ENCODE peak calls at places on chromosomes 6 and 20, in ten cellular contexts. Y is stomach, N is IMR-90, O is Panc1, R is prostate gland, V is left ventricle myocardium inferior, U is right lobe of liver, P is WERI-Rb-1, W is breast epithelium, E is upper lobe of right lung. A is an unnamed sample. For H3K27me3, the result is how much of the 10 kb centered on the place peaks cover.

GRCh38 chr6:104409913-104410312 is 449.8 kb downstream of the HACE1 start:
- DNase-seq in Y (no peak), N (no peak), O (no peak), R (no peak), V (no peak), U (no peak), P (no peak), W (no peak), E (no peak), A (no peak)

GRCh38 chr6:138588805-138589434 is 89.6 kb upstream of the NHSL1 start:
- DNase-seq in Y (peak), N (peak), O (peak), R (peak), V (peak), U (no peak), P (peak), W (peak), E (no peak), A (no peak)

GRCh38 chr6:34462561-34462971 is 3.3 kb upstream of the PACSIN1 start:
- DNase-seq in Y (peak), N (no peak), O (no peak), R (peak), V (peak), U (peak), P (peak), W (no peak), E (no peak), A (no peak)

GRCh38 chr6:160170018-160170680 is 48.5 kb downstream of the SLC22A1 start:
- DNase-seq in Y (no peak), N (no peak), O (no peak), R (no peak), V (no peak), U (no peak), P (no peak), W (no peak), E (no peak), A (no peak)

GRCh38 chr20:38799248-38799647 is 6.2 kb upstream of the PPP1R16B start:
- DNase-seq in Y (no peak), N (no peak), O (no peak), R (no peak), V (no peak), U (no peak), P (no peak), W (no peak), E (no peak), A (no peak)

GRCh38 chr20:38447931-38448675 is 13.0 kb upstream of the SNHG17 start:
- DNase-seq in Y (no peak), N (no peak), O (no peak), R (no peak), V (no peak), U (peak), P (no peak), W (no peak), E (no peak), A (no peak)

GRCh38 chr6:27617046-27617687 is 144.3 kb upstream of the ZNF184 start:
- DNase-seq in Y (no peak), N (no peak), O (no peak), R (no peak), V (no peak), U (no peak), P (no peak), W (no peak), E (no peak), A (no peak)

GRCh38 chr20:3218307-3218988 is 9.2 kb downstream of the ITPA start:
- DNase-seq in Y (peak), N (no peak), O (no peak), R (peak), V (peak), U (peak), P (peak), W (peak), E (peak), A (no peak)

GRCh38 chr20:57735831-57736737 is 26.3 kb upstream of the PMEPA1 start:
- DNase-seq in Y (no peak), N (no peak), O (no peak), R (no peak), V (no peak), U (no peak), P (no peak), W (no peak), E (no peak), A (no peak)

GRCh38 chr6:46661500-46661899 is 8.7 kb downstream of the SLC25A27 start:
- DNase-seq in Y (no peak), N (no peak), O (no peak), R (no peak), V (no peak), U (no peak), P (no peak), W (no peak), E (no peak), A (no peak)

GRCh38 chr20:10984294-10984693 is 310.5 kb upstream of the JAG1 start:
- DNase-seq in Y (no peak), N (no peak), O (no peak), R (no peak), V (no peak), U (no peak), P (no peak), W (no peak), E (no peak), A (peak)

GRCh38 chr20:32277361-32278198 is at the start of gene KIF3B:
- DNase-seq in Y (peak), N (peak), O (peak), R (peak), V (peak), U (peak), P (peak), W (peak), E (peak), A (peak)

GRCh38 chr6:147738516-147739187 is 230.2 kb downstream of the SAMD5 start:
- DNase-seq in Y (no peak), N (peak), O (no peak), R (peak), V (no peak), U (no peak), P (no peak), W (no peak), E (no peak), A (no peak)

GRCh38 chr6:113065606-113066005 is 718.5 kb downstream of the RFPL4B start:
- DNase-seq in Y (no peak), N (peak), O (no peak), R (no peak), V (no peak), U (no peak), P (no peak), W (no peak), E (no peak), A (no peak)

GRCh38 chr6:41601248-41601549 is 37.1 kb upstream of the MDFI start:
- DNase-seq in Y (no peak), N (no peak), O (no peak), R (no peak), V (no peak), U (no peak), P (no peak), W (no peak), E (no peak), A (no peak)

GRCh38 chr20:38926934-38927616 is 858 bp downstream of the FAM83D start:
- DNase-seq in Y (no peak), N (peak), O (no peak), R (no peak), V (no peak), U (no peak), P (no peak), W (no peak), E (no peak), A (no peak)

GRCh38 chr6:27810768-27811298 is 101.4 kb downstream of the OR2B2 start:
- DNase-seq in Y (no peak), N (no peak), O (no peak), R (no peak), V (no peak), U (no peak), P (peak), W (no peak), E (no peak), A (no peak)

GRCh38 chr20:6703047-6703446 is 64.4 kb upstream of the BMP2 start:
- DNase-seq in Y (no peak), N (no peak), O (no peak), R (no peak), V (no peak), U (no peak), P (no peak), W (no peak), E (no peak), A (no peak)

GRCh38 chr6:72464791-72465691 is 156.8 kb upstream of the KCNQ5 start:
- DNase-seq in Y (no peak), N (peak), O (peak), R (no peak), V (no peak), U (no peak), P (no peak), W (no peak), E (no peak), A (peak)

GRCh38 chr20:45957021-45957941 is 14.7 kb downstream of the ZNF335 start:
- DNase-seq in Y (no peak), N (no peak), O (no peak), R (no peak), V (no peak), U (peak), P (peak), W (no peak), E (peak), A (no peak)

GRCh38 chr6:113171882-113172281 is 685.3 kb upstream of the MARCKS start:
- DNase-seq in Y (no peak), N (no peak), O (no peak), R (no peak), V (no peak), U (no peak), P (no peak), W (no peak), E (no peak), A (no peak)

GRCh38 chr20:37686762-37687477 is 6.9 kb upstream of the CTNNBL1 start:
- DNase-seq in Y (no peak), N (peak), O (no peak), R (no peak), V (no peak), U (no peak), P (no peak), W (no peak), E (no peak), A (peak)

GRCh38 chr6:166499350-166500163 is 86.9 kb downstream of the RAMACL start:
- DNase-seq in Y (no peak), N (no peak), O (no peak), R (no peak), V (no peak), U (no peak), P (no peak), W (no peak), E (no peak), A (no peak)

GRCh38 chr6:75329703-75330102 is 45.1 kb upstream of the TMEM30A start:
- DNase-seq in Y (no peak), N (no peak), O (no peak), R (no peak), V (no peak), U (no peak), P (no peak), W (no peak), E (no peak), A (no peak)

GRCh38 chr20:49889245-49889942 is 25.9 kb downstream of the SPATA2 start:
- DNase-seq in Y (peak), N (no peak), O (no peak), R (no peak), V (no peak), U (no peak), P (no peak), W (no peak), E (no peak), A (no peak)

GRCh38 chr6:169445661-169446581 is 192.3 kb upstream of the THBS2 start:
- DNase-seq in Y (peak), N (no peak), O (no peak), R (no peak), V (no peak), U (no peak), P (no peak), W (no peak), E (no peak), A (no peak)

GRCh38 chr6:169449221-169449620 is 195.6 kb upstream of the THBS2 start:
- DNase-seq in Y (no peak), N (no peak), O (no peak), R (no peak), V (no peak), U (no peak), P (no peak), W (no peak), E (no peak), A (no peak)

GRCh38 chr6:169450097-169450496 is 196.5 kb upstream of the THBS2 start:
- DNase-seq in Y (no peak), N (no peak), O (no peak), R (no peak), V (no peak), U (no peak), P (no peak), W (no peak), E (no peak), A (no peak)

GRCh38 chr6:169441292-169441691 is 187.6 kb upstream of the THBS2 start:
- DNase-seq in Y (no peak), N (no peak), O (no peak), R (no peak), V (no peak), U (no peak), P (no peak), W (no peak), E (no peak), A (no peak)

DNA sequence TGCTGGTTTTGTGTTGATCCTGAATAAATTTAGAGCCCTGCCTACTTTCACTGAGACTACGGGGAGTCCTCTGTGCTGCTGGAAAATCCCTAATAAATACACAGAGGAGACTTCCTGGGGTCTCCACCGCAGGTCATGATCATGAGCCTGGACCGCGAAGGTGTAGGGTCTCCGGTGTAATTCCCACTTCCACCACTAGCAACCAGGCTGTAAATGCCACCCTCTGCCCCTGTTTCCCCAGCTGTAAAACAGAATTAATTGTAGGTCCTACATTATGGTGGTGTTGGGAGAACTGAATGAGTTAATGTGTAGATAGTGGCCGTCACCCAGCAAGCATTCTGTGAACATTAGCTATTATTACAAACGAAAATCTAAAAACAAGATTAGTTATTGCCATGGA is 191.6 kb upstream of the THBS2 start:
- DNase-seq in Y (no peak), N (no peak), O (no peak), R (no peak), V (no peak), U (no peak), P (no peak), W (no peak), E (no peak), A (no peak)
- TF ChIP-seq CTCF in Y (no peak), N (no peak), O (peak), R (no peak), V (no peak), U (no peak), P (peak), W (no peak), E (peak), A (no peak)

DNA sequence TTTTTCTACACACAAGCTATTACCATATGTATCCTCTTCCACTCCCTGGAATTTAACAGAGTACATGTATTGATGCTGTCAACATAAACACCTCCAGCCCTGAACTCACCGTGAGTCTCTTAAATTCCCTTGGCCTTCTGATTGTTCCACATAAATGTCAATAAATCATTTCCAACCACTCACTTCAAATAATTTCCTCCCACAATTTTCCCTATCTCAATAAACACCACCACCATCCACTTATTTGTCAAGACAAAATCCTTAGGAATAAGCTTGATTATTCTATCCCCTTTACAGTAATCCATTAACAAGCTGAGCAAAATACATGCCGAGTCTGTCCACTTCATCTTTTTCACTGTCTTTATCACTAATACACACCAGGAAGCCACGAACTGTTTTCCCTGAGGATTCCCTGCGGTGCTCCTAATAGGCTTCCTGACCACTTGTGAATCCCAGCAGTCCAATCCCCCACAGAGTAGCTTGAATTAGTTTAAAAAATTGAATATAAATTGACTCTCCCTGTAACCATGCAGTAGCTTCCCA is 19.2 kb downstream of the HLA-DRB1 start:
- DNase-seq in Y (no peak), N (no peak), O (no peak), R (no peak), V (no peak), U (no peak), P (no peak), W (no peak), E (no peak), A (no peak)
- H3K27me3 ChIP-seq in Y (under half), N (under half), O (under half), R (under half), V (under half), U (under half), P (under half), W (under half), E (under half), A (under half)

GRCh38 chr6:69914015-69914485 is 47.7 kb downstream of the COL19A1 start:
- DNase-seq in Y (no peak), N (peak), O (no peak), R (no peak), V (no peak), U (no peak), P (no peak), W (no peak), E (no peak), A (no peak)
- TF ChIP-seq CTCF in Y (no peak), N (peak), O (peak), R (no peak), V (no peak), U (no peak), P (no peak), W (no peak), E (no peak), A (peak)

GRCh38 chr20:64041040-64041780 is 5.2 kb downstream of the C20orf204 start:
- DNase-seq in Y (no peak), N (no peak), O (no peak), R (no peak), V (no peak), U (no peak), P (no peak), W (no peak), E (no peak), A (no peak)

GRCh38 chr20:64038579-64039292 is 2.8 kb downstream of the C20orf204 start:
- DNase-seq in Y (peak), N (peak), O (no peak), R (peak), V (peak), U (peak), P (peak), W (peak), E (peak), A (peak)

GRCh38 chr20:64041781-64042771 is 6.1 kb downstream of the C20orf204 start:
- DNase-seq in Y (no peak), N (no peak), O (no peak), R (no peak), V (no peak), U (no peak), P (no peak), W (no peak), E (no peak), A (no peak)

GRCh38 chr20:64039293-64040160 is 3.5 kb downstream of the C20orf204 start:
- DNase-seq in Y (no peak), N (no peak), O (no peak), R (no peak), V (no peak), U (no peak), P (no peak), W (no peak), E (no peak), A (no peak)

GRCh38 chr20:64040231-64041039 is 4.5 kb downstream of the C20orf204 start:
- DNase-seq in Y (no peak), N (no peak), O (no peak), R (no peak), V (no peak), U (no peak), P (no peak), W (no peak), E (no peak), A (no peak)
- H3K27me3 ChIP-seq in Y (half or more), N (under half), O (under half), R (under half), V (half or more), U (under half), P (under half), W (under half), E (under half), A (under half)

DNA sequence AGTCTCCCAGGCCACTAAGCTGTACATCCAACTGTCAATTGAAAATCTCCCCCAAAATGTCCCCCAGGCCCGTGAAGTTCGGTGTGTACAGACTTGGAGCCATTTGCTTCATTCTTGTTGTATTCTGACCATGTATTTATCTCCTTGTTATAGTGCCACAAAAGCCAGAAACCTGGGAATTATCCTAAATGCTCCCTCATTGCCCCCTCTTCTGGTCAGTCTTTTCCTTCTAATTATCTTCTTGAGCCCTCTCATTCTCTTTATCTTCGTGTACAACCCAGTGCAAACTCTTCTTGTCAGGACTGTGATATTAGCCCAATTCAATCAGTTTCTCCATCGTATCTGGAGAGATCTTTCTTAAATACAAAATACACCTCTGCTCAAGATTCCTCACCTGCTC is 64.7 kb downstream of the RFX6 start:
- DNase-seq in Y (no peak), N (no peak), O (no peak), R (no peak), V (no peak), U (no peak), P (no peak), W (no peak), E (no peak), A (no peak)
- TF ChIP-seq CTCF in Y (no peak), N (no peak), O (peak), R (no peak), V (no peak), U (no peak), P (no peak), W (no peak), E (no peak), A (no peak)

A was measured in foreskin keratinocyte.